ENCODE peak calls at places on chromosome 9, in ten cellular contexts. Y, M, U, N, C, R, Z, P, J and W are unnamed samples.

GRCh38 chr9:21777701-21778100 is 24.7 kb upstream of the MTAP start:
- DNase-seq in Z (no peak), M (no peak), C (peak), R (no peak), Y (no peak), J (peak), N (no peak), U (no peak), P (no peak), W (no peak)

GRCh38 chr9:112065781-112066606 is 109.1 kb downstream of the SUSD1 start:
- DNase-seq in Y (no peak), P (no peak), C (no peak), U (peak), N (no peak), J (peak), R (no peak), M (peak), Z (no peak), W (peak)

GRCh38 chr9:130119521-130120206 is 52.5 kb upstream of the NCS1 start:
- DNase-seq in M (no peak), Z (no peak), R (no peak), U (no peak), Y (no peak), P (no peak), C (no peak), J (no peak), N (no peak), W (no peak)

GRCh38 chr9:80968611-80969010 is 720.7 kb downstream of the TLE1 start:
- DNase-seq in Y (no peak), N (no peak), Z (no peak), C (peak), U (no peak), J (peak), P (no peak), M (no peak), R (no peak), W (no peak)

GRCh38 chr9:86351897-86352296 is 2.3 kb downstream of the TUT7 start:
- DNase-seq in P (no peak), Z (no peak), U (no peak), J (no peak), R (no peak), M (no peak), Y (no peak), N (no peak), C (no peak), W (no peak)

GRCh38 chr9:83166369-83166768 is 103.4 kb upstream of the RASEF start:
- DNase-seq in U (peak), Y (no peak), P (no peak), R (no peak), J (no peak), Z (no peak), C (peak), N (no peak), M (no peak), W (peak)

GRCh38 chr9:96241391-96241809 is 60.6 kb downstream of the HSD17B3 start:
- DNase-seq in R (no peak), M (no peak), J (no peak), P (no peak), C (no peak), U (no peak), Y (no peak), Z (no peak), N (peak), W (no peak)

GRCh38 chr9:109973336-109973735 is 193.3 kb downstream of the PALM2AKAP2 start:
- DNase-seq in Y (no peak), Z (no peak), M (no peak), J (no peak), P (no peak), C (no peak), R (no peak), N (no peak), U (no peak), W (no peak)

GRCh38 chr9:118418887-118419620 is 714.9 kb downstream of the TLR4 start:
- DNase-seq in J (peak), P (no peak), C (no peak), N (no peak), U (no peak), R (peak), Z (no peak), Y (no peak), M (no peak), W (no peak)

GRCh38 chr9:34675048-34675714 is 12.7 kb upstream of the CCL27 start:
- DNase-seq in R (peak), N (peak), Z (peak), U (peak), C (peak), J (peak), M (peak), P (peak), Y (no peak), W (peak)

GRCh38 chr9:33164138-33164809 is 2.9 kb downstream of the B4GALT1 start:
- DNase-seq in Z (no peak), P (no peak), Y (no peak), R (no peak), N (no peak), C (no peak), U (no peak), J (no peak), M (no peak), W (no peak)

GRCh38 chr9:136373300-136374182 is at the start of gene CARD9:
- DNase-seq in M (no peak), Z (no peak), C (no peak), P (no peak), Y (no peak), J (peak), N (no peak), U (no peak), R (no peak), W (peak)

GRCh38 chr9:81874926-81875325 is 53.3 kb upstream of the SPATA31D4 start:
- DNase-seq in Y (no peak), J (peak), R (no peak), Z (no peak), N (no peak), M (no peak), U (no peak), C (peak), P (no peak), W (no peak)

GRCh38 chr9:129505270-129505881 is 115.5 kb downstream of the C9orf50 start:
- DNase-seq in U (no peak), C (no peak), Y (no peak), Z (no peak), N (no peak), M (no peak), P (no peak), J (no peak), R (no peak), W (no peak)

GRCh38 chr9:33130501-33130900 is 36.6 kb downstream of the B4GALT1 start:
- DNase-seq in C (no peak), U (no peak), R (no peak), N (no peak), P (no peak), Z (no peak), J (peak), Y (no peak), M (no peak), W (no peak)